ENCODE peak calls at places on chromosome 14, in seven cellular contexts. J is thoracic aorta, W is fibroblast of lung, E is heart right ventricle, L is WERI-Rb-1, O is HFF-Myc, P is GM23338. I is an unnamed sample.

GRCh38 chr14:72796935-72797334 is 97.0 kb downstream of the DPF3 start:
- DNase-seq in J (no peak), W (no peak), E (no peak), L (no peak), O (no peak), P (peak), I (no peak)

GRCh38 chr14:55451398-55451797 is 11.0 kb upstream of the TBPL2 start:
- DNase-seq in J (no peak), W (no peak), E (no peak), L (no peak), O (no peak), P (no peak), I (no peak)

GRCh38 chr14:95784137-95784536 is 70.2 kb upstream of the TCL1A start:
- DNase-seq in J (no peak), W (peak), E (peak), L (no peak), O (no peak), P (peak), I (peak)

GRCh38 chr14:56422703-56423213 is 156.8 kb upstream of the TMEM260 start:
- DNase-seq in J (peak), W (peak), E (peak), L (peak), O (peak), P (peak), I (peak)

GRCh38 chr14:99191663-99192621 is 80.1 kb downstream of the BCL11B start:
- DNase-seq in J (no peak), W (peak), E (peak), L (no peak), O (peak), P (no peak), I (peak)

GRCh38 chr14:65035049-65035448 is 48.4 kb downstream of the FNTB start:
- DNase-seq in J (no peak), W (peak), E (peak), L (no peak), O (no peak), P (no peak), I (no peak)

GRCh38 chr14:61501714-61502458 is 180.5 kb downstream of the PRKCH start:
- DNase-seq in J (no peak), W (no peak), E (no peak), L (no peak), O (no peak), P (no peak), I (no peak)

GRCh38 chr14:75372260-75372659 is 55.6 kb upstream of the JDP2 start:
- DNase-seq in J (no peak), W (no peak), E (peak), L (no peak), O (no peak), P (no peak), I (no peak)

GRCh38 chr14:58836303-58836702 is 198.5 kb downstream of the DACT1 start:
- DNase-seq in J (no peak), W (no peak), E (no peak), L (no peak), O (no peak), P (no peak), I (no peak)

GRCh38 chr14:23294734-23295561 is 7.7 kb downstream of the PPP1R3E start:
- DNase-seq in J (no peak), W (peak), E (peak), L (peak), O (no peak), P (peak), I (peak)

GRCh38 chr14:53626771-53627170 is 329.9 kb downstream of the BMP4 start:
- DNase-seq in J (no peak), W (no peak), E (no peak), L (no peak), O (no peak), P (no peak), I (no peak)

GRCh38 chr14:67620217-67620789 is 583 bp downstream of the ARG2 start:
- DNase-seq in J (no peak), W (no peak), E (no peak), L (peak), O (no peak), P (peak), I (no peak)

GRCh38 chr14:96938946-96939345 is 141.8 kb downstream of the VRK1 start:
- DNase-seq in J (no peak), W (no peak), E (no peak), L (no peak), O (no peak), P (peak), I (no peak)

GRCh38 chr14:105863296-105864108 is 337.1 kb downstream of the TMEM121 start:
- DNase-seq in J (no peak), W (no peak), E (no peak), L (no peak), O (no peak), P (no peak), I (no peak)

GRCh38 chr14:21852061-21852664 is 178.5 kb upstream of the OR4E1 start:
- DNase-seq in J (no peak), W (peak), E (no peak), L (peak), O (no peak), P (peak), I (peak)
- TF ChIP-seq CTCF in J (no peak), W (peak), E (peak), L (peak), O (peak), P (peak), I (peak)

GRCh38 chr14:69571879-69572633 is 2.6 kb downstream of the CCDC177 start:
- DNase-seq in J (no peak), W (peak), E (no peak), L (no peak), O (no peak), P (peak), I (no peak)

GRCh38 chr14:69572634-69573135 is 2.0 kb downstream of the CCDC177 start:
- DNase-seq in J (no peak), W (no peak), E (no peak), L (no peak), O (no peak), P (peak), I (no peak)

GRCh38 chr14:69574266-69574953 is at the start of gene CCDC177:
- DNase-seq in J (no peak), W (peak), E (no peak), L (peak), O (no peak), P (peak), I (peak)

GRCh38 chr14:69573841-69574265 is 818 bp downstream of the CCDC177 start:
- DNase-seq in J (no peak), W (peak), E (no peak), L (peak), O (no peak), P (peak), I (no peak)

DNA sequence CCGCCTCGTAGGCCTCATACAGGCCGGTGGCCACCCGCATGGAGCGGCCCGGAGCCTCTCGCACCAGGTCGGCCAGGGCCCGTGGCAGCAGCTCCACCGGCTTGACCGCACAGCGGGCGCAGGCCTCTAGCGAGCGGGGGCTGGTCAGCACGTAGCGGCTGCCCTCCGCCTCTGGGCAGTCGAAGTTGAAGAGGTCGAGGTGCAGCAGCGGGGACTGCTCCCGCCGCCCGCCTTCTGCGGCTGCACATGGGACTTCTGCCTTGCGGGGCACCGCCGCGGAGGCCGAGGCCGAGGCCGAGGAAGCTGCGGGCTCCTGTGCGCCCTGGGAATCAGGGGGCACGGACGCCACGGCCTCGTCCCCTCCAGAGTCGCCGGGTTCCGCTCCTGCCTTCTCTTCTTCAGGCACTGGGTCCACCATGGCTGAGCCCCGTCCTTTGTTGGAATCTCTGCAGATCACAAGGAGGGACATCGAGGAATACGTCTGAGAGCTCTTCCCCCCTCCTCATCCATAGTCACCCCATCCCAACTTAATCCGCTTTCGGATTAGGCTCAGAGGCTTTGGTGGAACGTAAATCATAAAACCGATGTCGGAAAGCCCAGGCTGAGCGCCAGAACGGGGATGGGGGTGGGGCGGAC is 1.3 kb downstream of the CCDC177 start:
- DNase-seq in J (no peak), W (no peak), E (no peak), L (no peak), O (no peak), P (peak), I (no peak)
- H3K4me3 ChIP-seq in J (peak), W (no peak), E (peak), L (peak), O (no peak), P (peak), I (no peak)

GRCh38 chr14:100524233-100524932 is 62.8 kb downstream of the BEGAIN start:
- DNase-seq in J (no peak), W (no peak), E (no peak), L (peak), O (no peak), P (no peak), I (no peak)

GRCh38 chr14:100525615-100526014 is 61.6 kb downstream of the BEGAIN start:
- DNase-seq in J (no peak), W (no peak), E (no peak), L (peak), O (no peak), P (no peak), I (no peak)

GRCh38 chr14:100526057-100526456 is 61.2 kb downstream of the BEGAIN start:
- DNase-seq in J (no peak), W (no peak), E (no peak), L (no peak), O (no peak), P (no peak), I (no peak)

GRCh38 chr14:100523536-100524025 is 63.6 kb downstream of the BEGAIN start:
- DNase-seq in J (no peak), W (no peak), E (no peak), L (peak), O (no peak), P (no peak), I (no peak)

DNA sequence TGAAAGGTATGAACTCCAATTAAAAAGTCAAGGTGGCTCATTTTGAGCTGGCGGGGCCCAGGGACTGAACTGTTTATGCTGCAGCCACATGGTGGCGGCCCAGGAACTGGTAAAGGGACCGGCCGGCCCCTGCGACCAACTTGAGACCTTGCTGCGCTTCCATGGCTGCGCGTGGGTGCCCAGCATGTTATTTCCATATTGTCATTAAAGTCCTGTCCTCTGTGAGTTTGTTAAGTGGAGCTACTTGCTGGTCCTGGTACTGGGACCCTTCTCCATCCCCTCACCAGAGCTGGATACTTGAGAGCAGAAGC is 62.3 kb downstream of the BEGAIN start:
- DNase-seq in J (no peak), W (peak), E (peak), L (peak), O (no peak), P (peak), I (peak)
- TF ChIP-seq CTCF in J (no peak), W (peak), E (peak), L (peak), O (peak), P (peak), I (peak)

DNA sequence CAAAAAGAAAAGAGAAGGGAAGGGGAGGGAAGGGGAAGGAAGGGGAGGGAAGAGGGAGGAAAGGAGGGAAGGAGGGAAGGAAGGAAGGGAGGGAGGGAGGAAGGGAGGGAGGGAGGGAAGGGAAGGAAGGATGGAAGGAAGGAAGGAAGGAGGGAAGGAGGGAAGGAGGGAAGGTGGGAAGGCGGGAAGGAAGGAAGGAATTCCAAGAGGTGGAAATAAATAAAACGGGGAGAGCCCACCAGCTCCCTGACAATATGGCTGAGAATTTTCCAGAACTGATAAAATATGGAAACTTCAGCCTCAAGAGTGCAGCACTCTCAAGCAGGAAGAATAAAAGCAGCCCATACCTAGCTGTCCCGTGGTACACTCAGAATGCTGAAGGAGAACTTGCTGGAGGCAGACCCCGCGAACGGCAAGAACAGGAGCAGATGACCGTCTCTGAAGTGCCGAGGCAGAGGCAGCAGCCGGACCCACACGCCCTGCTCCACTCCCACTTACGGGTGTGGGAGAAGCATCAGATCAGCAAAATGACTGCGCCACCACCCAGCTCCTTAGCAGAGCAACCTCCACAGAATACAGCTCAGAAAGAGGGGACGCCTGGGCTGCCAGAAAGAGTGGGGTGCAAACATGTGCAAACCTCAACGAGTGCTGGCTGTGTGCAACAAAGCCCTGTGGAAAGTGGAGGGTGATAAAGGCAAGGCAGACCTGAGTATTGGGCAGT is 34.1 kb upstream of the INF2 start:
- DNase-seq in J (no peak), W (no peak), E (no peak), L (no peak), O (no peak), P (no peak), I (no peak)
- H3K4me3 ChIP-seq in J (no peak), W (no peak), E (no peak), L (no peak), O (no peak), P (no peak), I (no peak)

I was measured in brain microvascular endothelial cell.